ENCODE peak calls at places on chromosome 2, in five cellular contexts. N is left lung, X is NCI-H526, R is AG20443, E is right lobe of liver. L is an unnamed sample.

GRCh38 chr2:9830685-9831410 is 12.4 kb upstream of the TAF1B start:
- DNase-seq in N (no peak), E (no peak), R (no peak), X (peak), L (no peak)

GRCh38 chr2:37412201-37412600 is 67.8 kb downstream of the QPCT start:
- DNase-seq in X (no peak), R (no peak), N (no peak), E (no peak), L (no peak)

GRCh38 chr2:10981941-10982381 is 70.2 kb downstream of the KCNF1 start:
- DNase-seq in E (peak), X (no peak), R (no peak), N (no peak), L (no peak)

GRCh38 chr2:38261569-38262513 is 115.2 kb downstream of the ATL2 start:
- DNase-seq in N (no peak), E (no peak), X (no peak), R (no peak), L (no peak)

GRCh38 chr2:94982661-94983060 is 42.8 kb upstream of the MAL start:
- DNase-seq in X (no peak), E (no peak), N (no peak), R (peak), L (peak)

GRCh38 chr2:64853894-64854293 is 135.3 kb upstream of the SLC1A4 start:
- DNase-seq in X (no peak), N (no peak), R (no peak), E (no peak), L (no peak)

GRCh38 chr2:224776795-224777562 is 60.8 kb upstream of the CCDC195 start:
- DNase-seq in R (no peak), E (no peak), N (no peak), X (no peak), L (no peak)

GRCh38 chr2:199594443-199594842 is 136.7 kb upstream of the SATB2 start:
- DNase-seq in N (no peak), X (no peak), E (no peak), R (no peak), L (no peak)

GRCh38 chr2:71154798-71155197 is 24.4 kb downstream of the MPHOSPH10 start:
- DNase-seq in E (no peak), X (peak), R (no peak), N (no peak), L (peak)

GRCh38 chr2:33526132-33526531 is 49.7 kb downstream of the RASGRP3 start:
- DNase-seq in X (no peak), R (peak), E (no peak), N (no peak), L (no peak)

GRCh38 chr2:156189143-156189542 is 143.4 kb downstream of the NR4A2 start:
- DNase-seq in E (no peak), N (no peak), X (peak), R (no peak), L (no peak)

GRCh38 chr2:135227386-135227785 is 175.3 kb downstream of the RAB3GAP1 start:
- DNase-seq in X (no peak), N (no peak), E (no peak), R (peak), L (no peak)

L was measured in SW480.